ENCODE peak calls at places on chromosomes 2 and 18, in four cellular contexts. C is epithelial cell of esophagus, F is AG08396, B is fibroblast of mammary gland. E is an unnamed sample.

GRCh38 chr2:234308814-234309195 is 188.1 kb downstream of the ARL4C start:
- DNase-seq in C (peak; percentile 84), F (no peak), B (peak; percentile 54), E (peak; percentile 92)

GRCh38 chr2:28142403-28142802 is 250.3 kb upstream of the FOSL2 start:
- DNase-seq in C (no peak), F (no peak), B (peak; percentile 55), E (peak; percentile 17)

GRCh38 chr2:205640713-205641112 is 41.6 kb upstream of the NRP2 start:
- DNase-seq in C (no peak), F (no peak), B (no peak), E (no peak)

GRCh38 chr2:104429978-104430740 is 423.8 kb upstream of the POU3F3 start:
- DNase-seq in C (no peak), F (no peak), B (no peak), E (no peak)

GRCh38 chr18:361941-362913 is 94.4 kb upstream of the THOC1 start:
- DNase-seq in C (no peak), F (peak; percentile 84), B (peak; percentile 99), E (peak; percentile 17)

GRCh38 chr2:218282173-218282991 is 9.9 kb downstream of the TMBIM1 start:
- DNase-seq in C (peak; percentile 94), F (peak; percentile 54), B (peak; percentile 61), E (peak; percentile 96)

GRCh38 chr2:47891369-47892337 is 14.6 kb downstream of the FBXO11 start:
- DNase-seq in C (peak; percentile 60), F (no peak), B (peak; percentile 52), E (no peak)

GRCh38 chr2:193895226-193895625 is 1700.5 kb upstream of the TMEFF2 start:
- DNase-seq in C (peak; percentile 33), F (no peak), B (no peak), E (no peak)

GRCh38 chr2:169095631-169096105 is 26.3 kb downstream of the DHRS9 start:
- DNase-seq in C (peak; percentile 97), F (peak; percentile 30), B (peak; percentile 95), E (peak; percentile 99)

GRCh38 chr2:199055336-199055735 is 402.4 kb downstream of the SATB2 start:
- DNase-seq in C (no peak), F (no peak), B (peak; percentile 5), E (no peak)

GRCh38 chr18:9449987-9450386 is 25.3 kb upstream of the RALBP1 start:
- DNase-seq in C (no peak), F (no peak), B (no peak), E (no peak)

GRCh38 chr2:37579314-37579713 is 92.1 kb downstream of the CDC42EP3 start:
- DNase-seq in C (no peak), F (no peak), B (no peak), E (no peak)

GRCh38 chr2:237931205-237931721 is 35.6 kb upstream of the UBE2F start:
- DNase-seq in C (no peak), F (peak; percentile 58), B (peak; percentile 49), E (no peak)

GRCh38 chr2:101127319-101128056 is 23.7 kb downstream of the TBC1D8 start:
- DNase-seq in C (peak; percentile 52), F (no peak), B (no peak), E (peak; percentile 30)

GRCh38 chr18:52339891-52340371 is at the start of gene DCC:
- DNase-seq in C (peak; percentile 50), F (no peak), B (peak; percentile 46), E (peak; percentile 43)

GRCh38 chr18:23828426-23828825 is 139.2 kb downstream of the LAMA3 start:
- DNase-seq in C (peak; percentile 84), F (no peak), B (peak; percentile 82), E (peak; percentile 88)

GRCh38 chr2:81996332-81996731 is 1691.8 kb upstream of the LRRTM1 start:
- DNase-seq in C (no peak), F (no peak), B (no peak), E (no peak)